ENCODE peak calls at places on chromosome 6, in five cellular contexts. One of them, this sample, is unnamed.

GRCh38 chr6:140915001-140915950 is 1217.4 kb upstream of the GJE1 start:
- DNase-seq in activated T-cell treated with anti-CD3 and anti-CD28 coated beads for 1 hour: no peak
- DNase-seq in GOT3: no peak
- DNase-seq in Karpas-422: no peak
- DNase-seq in HEK293T: no peak
- DNase-seq in this sample: no peak

GRCh38 chr6:166206066-166206465 is 38.4 kb upstream of the TBXT start:
- DNase-seq in GOT3: no peak
- DNase-seq in HEK293T: no peak
- DNase-seq in Karpas-422: no peak
- DNase-seq in activated T-cell treated with anti-CD3 and anti-CD28 coated beads for 1 hour: no peak
- DNase-seq in this sample: no peak

GRCh38 chr6:166488701-166489100 is 97.8 kb downstream of the RAMACL start:
- DNase-seq in HEK293T: no peak
- DNase-seq in activated T-cell treated with anti-CD3 and anti-CD28 coated beads for 1 hour: no peak
- DNase-seq in Karpas-422: no peak
- DNase-seq in GOT3: no peak
- DNase-seq in this sample: no peak

GRCh38 chr6:169075211-169075621 is 178.4 kb downstream of the THBS2 start:
- DNase-seq in HEK293T: no peak
- DNase-seq in GOT3: no peak
- DNase-seq in Karpas-422: no peak
- DNase-seq in activated T-cell treated with anti-CD3 and anti-CD28 coated beads for 1 hour: no peak
- DNase-seq in this sample: no peak

GRCh38 chr6:134424131-134424794 is 106.4 kb upstream of the SGK1 start:
- DNase-seq in Karpas-422: no peak
- DNase-seq in HEK293T: no peak
- DNase-seq in GOT3: no peak
- DNase-seq in activated T-cell treated with anti-CD3 and anti-CD28 coated beads for 1 hour: no peak
- DNase-seq in this sample: no peak

GRCh38 chr6:159494633-159495023 is 198.4 kb downstream of the SOD2 start:
- DNase-seq in GOT3: no peak
- DNase-seq in HEK293T: no peak
- DNase-seq in activated T-cell treated with anti-CD3 and anti-CD28 coated beads for 1 hour: no peak
- DNase-seq in Karpas-422: no peak
- DNase-seq in this sample: no peak

GRCh38 chr6:21199246-21199645 is 394.3 kb upstream of the SOX4 start:
- DNase-seq in HEK293T: no peak
- DNase-seq in activated T-cell treated with anti-CD3 and anti-CD28 coated beads for 1 hour: no peak
- DNase-seq in Karpas-422: no peak
- DNase-seq in GOT3: no peak
- DNase-seq in this sample: no peak

GRCh38 chr6:108592371-108593337 is 31.9 kb downstream of the FOXO3 start:
- DNase-seq in GOT3: no peak
- DNase-seq in HEK293T: peak
- DNase-seq in Karpas-422: peak
- DNase-seq in activated T-cell treated with anti-CD3 and anti-CD28 coated beads for 1 hour: peak
- DNase-seq in this sample: peak

GRCh38 chr6:2695464-2696095 is 55.1 kb downstream of the MYLK4 start:
- DNase-seq in HEK293T: peak
- DNase-seq in Karpas-422: peak
- DNase-seq in GOT3: no peak
- DNase-seq in activated T-cell treated with anti-CD3 and anti-CD28 coated beads for 1 hour: no peak
- DNase-seq in this sample: no peak

GRCh38 chr6:82712826-82713225 is 349.2 kb downstream of the TPBG start:
- DNase-seq in Karpas-422: peak
- DNase-seq in HEK293T: peak
- DNase-seq in activated T-cell treated with anti-CD3 and anti-CD28 coated beads for 1 hour: no peak
- DNase-seq in GOT3: no peak
- DNase-seq in this sample: peak

GRCh38 chr6:20837189-20837588 is 302.9 kb downstream of the CDKAL1 start:
- DNase-seq in activated T-cell treated with anti-CD3 and anti-CD28 coated beads for 1 hour: no peak
- DNase-seq in GOT3: no peak
- DNase-seq in Karpas-422: no peak
- DNase-seq in HEK293T: no peak
- DNase-seq in this sample: no peak

GRCh38 chr6:150928882-150929281 is 63.4 kb downstream of the MTHFD1L start:
- DNase-seq in activated T-cell treated with anti-CD3 and anti-CD28 coated beads for 1 hour: no peak
- DNase-seq in GOT3: no peak
- DNase-seq in Karpas-422: no peak
- DNase-seq in HEK293T: peak
- DNase-seq in this sample: peak

GRCh38 chr6:11414564-11414963 is 123.0 kb upstream of the TMEM170B start:
- DNase-seq in GOT3: no peak
- DNase-seq in HEK293T: no peak
- DNase-seq in Karpas-422: no peak
- DNase-seq in activated T-cell treated with anti-CD3 and anti-CD28 coated beads for 1 hour: no peak
- DNase-seq in this sample: no peak

GRCh38 chr6:122878809-122879208 is 89.8 kb downstream of the SMPDL3A start:
- DNase-seq in HEK293T: no peak
- DNase-seq in activated T-cell treated with anti-CD3 and anti-CD28 coated beads for 1 hour: no peak
- DNase-seq in Karpas-422: no peak
- DNase-seq in GOT3: no peak
- DNase-seq in this sample: no peak

GRCh38 chr6:97405818-97406409 is 122.9 kb upstream of the MMS22L start:
- DNase-seq in GOT3: no peak
- DNase-seq in HEK293T: no peak
- DNase-seq in activated T-cell treated with anti-CD3 and anti-CD28 coated beads for 1 hour: no peak
- DNase-seq in Karpas-422: no peak
- DNase-seq in this sample: no peak

GRCh38 chr6:25173951-25174474 is 105.2 kb upstream of the CARMIL1 start:
- DNase-seq in HEK293T: no peak
- DNase-seq in Karpas-422: no peak
- DNase-seq in activated T-cell treated with anti-CD3 and anti-CD28 coated beads for 1 hour: no peak
- DNase-seq in GOT3: no peak
- DNase-seq in this sample: no peak

GRCh38 chr6:148235446-148235845 is 107.2 kb upstream of the SASH1 start:
- DNase-seq in activated T-cell treated with anti-CD3 and anti-CD28 coated beads for 1 hour: no peak
- DNase-seq in Karpas-422: no peak
- DNase-seq in GOT3: no peak
- DNase-seq in HEK293T: no peak
- DNase-seq in this sample: no peak

GRCh38 chr6:34044945-34045595 is 100.8 kb downstream of the GRM4 start:
- DNase-seq in GOT3: no peak
- DNase-seq in activated T-cell treated with anti-CD3 and anti-CD28 coated beads for 1 hour: no peak
- DNase-seq in HEK293T: no peak
- DNase-seq in Karpas-422: no peak
- DNase-seq in this sample: no peak

GRCh38 chr6:22053385-22053997 is 243.3 kb downstream of the PRL start:
- DNase-seq in Karpas-422: no peak
- DNase-seq in GOT3: no peak
- DNase-seq in HEK293T: no peak
- DNase-seq in activated T-cell treated with anti-CD3 and anti-CD28 coated beads for 1 hour: no peak
- DNase-seq in this sample: no peak

GRCh38 chr6:132598473-132598872 is 8.9 kb upstream of the TAAR5 start:
- DNase-seq in GOT3: no peak
- DNase-seq in HEK293T: peak
- DNase-seq in Karpas-422: peak
- DNase-seq in activated T-cell treated with anti-CD3 and anti-CD28 coated beads for 1 hour: no peak
- DNase-seq in this sample: peak

GRCh38 chr6:3119040-3119723 is 671 bp downstream of the BPHL start:
- DNase-seq in activated T-cell treated with anti-CD3 and anti-CD28 coated beads for 1 hour: no peak
- DNase-seq in GOT3: no peak
- DNase-seq in HEK293T: peak
- DNase-seq in Karpas-422: peak
- DNase-seq in this sample: no peak

GRCh38 chr6:37539706-37540352 is 40.1 kb upstream of the CCDC167 start:
- DNase-seq in GOT3: no peak
- DNase-seq in activated T-cell treated with anti-CD3 and anti-CD28 coated beads for 1 hour: no peak
- DNase-seq in HEK293T: no peak
- DNase-seq in Karpas-422: no peak
- DNase-seq in this sample: no peak

GRCh38 chr6:79385893-79386292 is 151.3 kb downstream of the LCA5 start:
- DNase-seq in activated T-cell treated with anti-CD3 and anti-CD28 coated beads for 1 hour: no peak
- DNase-seq in HEK293T: no peak
- DNase-seq in GOT3: no peak
- DNase-seq in Karpas-422: no peak
- DNase-seq in this sample: no peak

This sample was measured in iPS-NIHi11.